ENCODE peak calls at places on chromosomes 13 and 19, in seven cellular contexts. One of them, this sample, is unnamed.

GRCh38 chr13:80204642-80205041 is 136.3 kb downstream of the SPRY2 start:
- DNase-seq in body of pancreas: no peak
- DNase-seq in AG09309: no peak
- DNase-seq in cardiac muscle cell: no peak
- DNase-seq in tibial artery: no peak
- DNase-seq in Caco-2: no peak
- DNase-seq in neural progenitor cell: no peak
- DNase-seq in this sample: no peak

GRCh38 chr19:869245-870177 is 10.0 kb downstream of the CFD start:
- DNase-seq in cardiac muscle cell: peak
- DNase-seq in neural progenitor cell: no peak
- DNase-seq in body of pancreas: peak
- DNase-seq in tibial artery: peak
- DNase-seq in Caco-2: no peak
- DNase-seq in AG09309: peak
- DNase-seq in this sample: no peak

GRCh38 chr13:30766957-30767603 is 31.7 kb downstream of the ALOX5AP start:
- DNase-seq in cardiac muscle cell: no peak
- DNase-seq in neural progenitor cell: no peak
- DNase-seq in body of pancreas: no peak
- DNase-seq in AG09309: no peak
- DNase-seq in tibial artery: no peak
- DNase-seq in Caco-2: peak
- DNase-seq in this sample: no peak

GRCh38 chr19:1799695-1800342 is 12.3 kb downstream of the ATP8B3 start:
- DNase-seq in AG09309: no peak
- DNase-seq in neural progenitor cell: no peak
- DNase-seq in Caco-2: no peak
- DNase-seq in body of pancreas: no peak
- DNase-seq in tibial artery: no peak
- DNase-seq in cardiac muscle cell: no peak
- DNase-seq in this sample: no peak

GRCh38 chr19:571127-571974 is 1.0 kb upstream of the BSG start:
- DNase-seq in neural progenitor cell: peak
- DNase-seq in body of pancreas: peak
- DNase-seq in AG09309: no peak
- DNase-seq in tibial artery: no peak
- DNase-seq in cardiac muscle cell: peak
- DNase-seq in Caco-2: peak
- DNase-seq in this sample: no peak

GRCh38 chr19:48793271-48793670 is 17.6 kb downstream of the BCAT2 start:
- DNase-seq in cardiac muscle cell: no peak
- DNase-seq in Caco-2: no peak
- DNase-seq in body of pancreas: no peak
- DNase-seq in tibial artery: no peak
- DNase-seq in AG09309: no peak
- DNase-seq in neural progenitor cell: no peak
- DNase-seq in this sample: no peak

GRCh38 chr19:17305211-17305516 is 508 bp upstream of the MRPL34 start:
- DNase-seq in body of pancreas: no peak
- DNase-seq in cardiac muscle cell: no peak
- DNase-seq in Caco-2: no peak
- DNase-seq in neural progenitor cell: no peak
- DNase-seq in tibial artery: no peak
- DNase-seq in AG09309: no peak
- DNase-seq in this sample: no peak

GRCh38 chr19:43751466-43752220 is 3.1 kb downstream of the SMG9 start:
- DNase-seq in Caco-2: no peak
- DNase-seq in cardiac muscle cell: no peak
- DNase-seq in tibial artery: no peak
- DNase-seq in body of pancreas: no peak
- DNase-seq in neural progenitor cell: no peak
- DNase-seq in AG09309: no peak
- DNase-seq in this sample: no peak

GRCh38 chr19:3269972-3270667 is 45.7 kb downstream of the CELF5 start:
- DNase-seq in AG09309: no peak
- DNase-seq in body of pancreas: no peak
- DNase-seq in cardiac muscle cell: no peak
- DNase-seq in tibial artery: no peak
- DNase-seq in neural progenitor cell: no peak
- DNase-seq in Caco-2: no peak
- DNase-seq in this sample: no peak

GRCh38 chr13:49877629-49878218 is 58.4 kb downstream of the SPRYD7 start:
- DNase-seq in body of pancreas: no peak
- DNase-seq in tibial artery: no peak
- DNase-seq in neural progenitor cell: peak
- DNase-seq in cardiac muscle cell: no peak
- DNase-seq in AG09309: no peak
- DNase-seq in Caco-2: peak
- DNase-seq in this sample: no peak

GRCh38 chr13:79898996-79899395 is 418.0 kb downstream of the NDFIP2 start:
- DNase-seq in body of pancreas: no peak
- DNase-seq in AG09309: no peak
- DNase-seq in neural progenitor cell: no peak
- DNase-seq in cardiac muscle cell: no peak
- DNase-seq in tibial artery: no peak
- DNase-seq in Caco-2: no peak
- DNase-seq in this sample: no peak

GRCh38 chr13:27038323-27038722 is 133.3 kb downstream of the USP12 start:
- DNase-seq in AG09309: no peak
- DNase-seq in Caco-2: no peak
- DNase-seq in body of pancreas: no peak
- DNase-seq in neural progenitor cell: no peak
- DNase-seq in cardiac muscle cell: peak
- DNase-seq in tibial artery: no peak
- DNase-seq in this sample: no peak

GRCh38 chr19:1396019-1396767 is 5.1 kb downstream of the GAMT start:
- DNase-seq in body of pancreas: no peak
- DNase-seq in AG09309: no peak
- DNase-seq in cardiac muscle cell: no peak
- DNase-seq in tibial artery: no peak
- DNase-seq in neural progenitor cell: no peak
- DNase-seq in Caco-2: no peak
- DNase-seq in this sample: no peak

GRCh38 chr13:102597029-102598015 is 536 bp downstream of the TPP2 start:
- DNase-seq in Caco-2: peak
- DNase-seq in body of pancreas: peak
- DNase-seq in AG09309: no peak
- DNase-seq in neural progenitor cell: peak
- DNase-seq in cardiac muscle cell: peak
- DNase-seq in tibial artery: peak
- DNase-seq in this sample: no peak

GRCh38 chr13:73754727-73755292 is 379.4 kb downstream of the KLF12 start:
- DNase-seq in cardiac muscle cell: peak
- DNase-seq in Caco-2: peak
- DNase-seq in body of pancreas: peak
- DNase-seq in neural progenitor cell: peak
- DNase-seq in tibial artery: no peak
- DNase-seq in AG09309: peak
- DNase-seq in this sample: no peak

GRCh38 chr13:27044837-27045570 is 126.6 kb downstream of the USP12 start:
- DNase-seq in body of pancreas: no peak
- DNase-seq in tibial artery: no peak
- DNase-seq in neural progenitor cell: no peak
- DNase-seq in AG09309: no peak
- DNase-seq in cardiac muscle cell: no peak
- DNase-seq in Caco-2: no peak
- DNase-seq in this sample: no peak

GRCh38 chr13:21316376-21316775 is 139.9 kb downstream of the MRPL57 start:
- DNase-seq in cardiac muscle cell: no peak
- DNase-seq in body of pancreas: no peak
- DNase-seq in tibial artery: no peak
- DNase-seq in Caco-2: no peak
- DNase-seq in AG09309: no peak
- DNase-seq in neural progenitor cell: no peak
- DNase-seq in this sample: no peak

GRCh38 chr19:49613374-49613773 is 22.4 kb downstream of the PRR12 start:
- DNase-seq in cardiac muscle cell: no peak
- DNase-seq in Caco-2: no peak
- DNase-seq in neural progenitor cell: no peak
- DNase-seq in tibial artery: no peak
- DNase-seq in body of pancreas: peak
- DNase-seq in AG09309: no peak
- DNase-seq in this sample: no peak

GRCh38 chr19:7921955-7922840 is 2.1 kb downstream of the SNAPC2 start:
- DNase-seq in body of pancreas: no peak
- DNase-seq in tibial artery: no peak
- DNase-seq in Caco-2: no peak
- DNase-seq in neural progenitor cell: no peak
- DNase-seq in AG09309: no peak
- DNase-seq in cardiac muscle cell: no peak
- DNase-seq in this sample: no peak

GRCh38 chr13:44904982-44905381 is 84.3 kb downstream of the NUFIP1 start:
- DNase-seq in tibial artery: peak
- DNase-seq in neural progenitor cell: no peak
- DNase-seq in body of pancreas: peak
- DNase-seq in Caco-2: peak
- DNase-seq in cardiac muscle cell: peak
- DNase-seq in AG09309: peak
- DNase-seq in this sample: no peak

GRCh38 chr13:21549633-21550032 is 54.3 kb downstream of the MICU2 start:
- DNase-seq in tibial artery: no peak
- DNase-seq in neural progenitor cell: no peak
- DNase-seq in body of pancreas: no peak
- DNase-seq in cardiac muscle cell: peak
- DNase-seq in AG09309: no peak
- DNase-seq in Caco-2: no peak
- DNase-seq in this sample: no peak

GRCh38 chr19:9565900-9566705 is 18.2 kb downstream of the ZNF121 start:
- DNase-seq in Caco-2: no peak
- DNase-seq in body of pancreas: no peak
- DNase-seq in AG09309: no peak
- DNase-seq in tibial artery: no peak
- DNase-seq in cardiac muscle cell: peak
- DNase-seq in neural progenitor cell: no peak
- DNase-seq in this sample: no peak

GRCh38 chr13:21676611-21677021 is 5.7 kb downstream of the FGF9 start:
- DNase-seq in neural progenitor cell: peak
- DNase-seq in body of pancreas: peak
- DNase-seq in tibial artery: no peak
- DNase-seq in cardiac muscle cell: no peak
- DNase-seq in AG09309: no peak
- DNase-seq in Caco-2: peak
- DNase-seq in this sample: no peak

GRCh38 chr13:30175166-30175565 is 132.2 kb downstream of the KATNAL1 start:
- DNase-seq in Caco-2: no peak
- DNase-seq in AG09309: no peak
- DNase-seq in tibial artery: no peak
- DNase-seq in neural progenitor cell: no peak
- DNase-seq in cardiac muscle cell: no peak
- DNase-seq in body of pancreas: no peak
- DNase-seq in this sample: no peak

GRCh38 chr13:76720827-76721226 is 165.4 kb downstream of the KCTD12 start:
- DNase-seq in AG09309: no peak
- DNase-seq in tibial artery: no peak
- DNase-seq in body of pancreas: no peak
- DNase-seq in cardiac muscle cell: no peak
- DNase-seq in neural progenitor cell: no peak
- DNase-seq in Caco-2: no peak
- DNase-seq in this sample: no peak
- H3K4me3 ChIP-seq in AG09309: no peak
- H3K4me3 ChIP-seq in tibial artery: no peak
- H3K4me3 ChIP-seq in body of pancreas: no peak
- H3K4me3 ChIP-seq in cardiac muscle cell: no peak
- H3K4me3 ChIP-seq in neural progenitor cell: no peak
- H3K4me3 ChIP-seq in Caco-2: no peak
- H3K4me3 ChIP-seq in this sample: no peak

GRCh38 chr19:40444181-40445005 is at the start of gene SERTAD3:
- DNase-seq in body of pancreas: peak
- DNase-seq in neural progenitor cell: peak
- DNase-seq in tibial artery: peak
- DNase-seq in cardiac muscle cell: peak
- DNase-seq in Caco-2: peak
- DNase-seq in AG09309: peak
- DNase-seq in this sample: peak
- TF ChIP-seq CTCF in body of pancreas: peak
- TF ChIP-seq CTCF in neural progenitor cell: peak
- TF ChIP-seq CTCF in tibial artery: no peak
- TF ChIP-seq CTCF in cardiac muscle cell: peak
- TF ChIP-seq CTCF in Caco-2: peak
- TF ChIP-seq CTCF in AG09309: no peak
- TF ChIP-seq CTCF in this sample: peak

DNA sequence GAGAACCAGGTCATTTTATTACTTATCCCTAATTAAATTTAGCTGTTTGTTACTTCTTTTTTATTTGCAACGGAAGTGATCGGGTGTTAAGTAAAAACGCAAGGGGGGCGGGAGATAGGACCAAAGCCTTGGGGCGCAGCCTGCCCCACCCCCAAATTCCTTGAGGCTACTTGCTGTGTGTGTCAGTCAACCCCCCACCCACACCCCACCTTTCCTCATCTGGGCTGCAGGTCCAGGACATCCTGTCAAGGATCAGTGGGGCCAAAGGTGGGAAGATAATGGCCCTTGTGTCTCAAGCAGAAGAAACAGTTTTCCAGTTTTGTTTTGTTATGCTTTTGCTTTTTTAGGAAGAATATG is 1.2 kb upstream of the FOXO1 start:
- DNase-seq in cardiac muscle cell: no peak
- DNase-seq in tibial artery: peak
- DNase-seq in neural progenitor cell: peak
- DNase-seq in AG09309: no peak
- DNase-seq in body of pancreas: no peak
- DNase-seq in Caco-2: no peak
- DNase-seq in this sample: no peak
- H3K4me3 ChIP-seq in cardiac muscle cell: peak
- H3K4me3 ChIP-seq in tibial artery: peak
- H3K4me3 ChIP-seq in neural progenitor cell: peak
- H3K4me3 ChIP-seq in AG09309: peak
- H3K4me3 ChIP-seq in body of pancreas: no peak
- H3K4me3 ChIP-seq in Caco-2: peak
- H3K4me3 ChIP-seq in this sample: peak

DNA sequence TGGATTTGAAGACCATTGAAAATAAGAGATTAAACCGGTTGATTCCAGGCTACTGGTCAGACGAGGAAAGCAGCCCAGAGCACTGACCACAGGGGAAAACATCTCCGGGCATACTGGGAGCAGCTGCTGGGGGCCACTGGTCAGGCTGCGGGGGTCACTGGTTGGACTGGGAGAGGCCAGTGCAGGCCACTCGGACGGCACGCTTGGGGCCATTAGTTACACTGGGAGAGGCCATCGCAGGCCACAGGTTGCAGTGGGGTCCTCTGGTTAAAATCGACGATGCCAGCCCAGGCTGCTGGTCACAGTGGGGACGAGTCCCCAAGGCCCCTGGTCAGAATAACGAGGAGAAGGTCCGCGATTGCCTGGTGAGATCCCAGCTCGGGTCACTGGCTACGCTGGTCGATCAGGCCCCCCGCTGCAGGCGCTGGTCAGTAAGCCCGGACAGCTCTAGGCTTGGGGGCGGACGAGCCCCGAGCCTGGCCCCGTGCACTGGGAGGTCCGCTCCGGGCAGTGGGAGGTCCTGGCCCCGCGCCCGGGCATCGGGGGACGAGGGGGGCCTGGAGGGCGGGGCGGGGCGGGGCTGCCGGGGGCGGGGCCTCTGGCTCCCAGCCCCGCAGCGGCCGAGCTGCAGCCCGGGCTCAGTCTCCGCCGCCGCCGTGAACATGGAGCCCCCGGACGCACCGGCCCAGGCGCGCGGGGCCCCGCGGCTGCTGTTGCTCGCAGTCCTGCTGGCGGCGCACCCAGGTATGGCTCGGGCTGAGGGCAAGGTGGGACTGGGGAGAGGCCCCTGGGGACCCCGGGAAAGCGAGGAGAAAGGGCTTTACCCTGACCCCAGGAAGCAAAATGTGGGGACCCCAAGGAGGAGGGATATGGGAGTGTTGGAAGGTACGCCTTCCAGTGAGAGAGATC is at the start of gene BCAM:
- DNase-seq in Caco-2: peak
- DNase-seq in body of pancreas: peak
- DNase-seq in cardiac muscle cell: peak
- DNase-seq in AG09309: no peak
- DNase-seq in neural progenitor cell: peak
- DNase-seq in tibial artery: peak
- DNase-seq in this sample: no peak
- TF ChIP-seq CTCF in Caco-2: no peak
- TF ChIP-seq CTCF in body of pancreas: no peak
- TF ChIP-seq CTCF in cardiac muscle cell: no peak
- TF ChIP-seq CTCF in AG09309: no peak
- TF ChIP-seq CTCF in neural progenitor cell: no peak
- TF ChIP-seq CTCF in tibial artery: no peak
- TF ChIP-seq CTCF in this sample: no peak

This sample was measured in esophagus squamous epithelium.